ENCODE peak calls at places on chromosomes 4 and X, in nine cellular contexts. S is transverse colon, V is sigmoid colon, N is esophagus muscularis mucosa, W is K562, Y is GM12878, D is upper lobe of left lung, M is SK-N-SH, B is suprapubic skin. H is an unnamed sample.
A peak's percentile ranks its signal among the peaks of the same experiment; 100 is the strongest.

GRCh38 chr4:17580969-17581368 is 4.0 kb downstream of the LAP3 start:
- DNase-seq in N (no peak), D (no peak), S (no peak), M (no peak), Y (no peak), W (no peak), B (no peak), V (no peak), H (no peak)

GRCh38 chrX:1657367-1658082 is 42.7 kb downstream of the ASMT start:
- DNase-seq in B (no peak), Y (peak; percentile 62), S (peak; percentile 17), V (no peak), N (no peak), D (peak; percentile 25), W (no peak), M (no peak), H (no peak)

GRCh38 chr4:154332681-154333421 is 158.7 kb downstream of the DCHS2 start:
- DNase-seq in B (peak; percentile 58), W (peak; percentile 6), V (peak; percentile 74), Y (peak; percentile 11), N (no peak), D (no peak), S (peak; percentile 24), M (peak; percentile 43), H (no peak)

GRCh38 chr4:8439914-8440490 is 521 bp downstream of the ACOX3 start:
- DNase-seq in V (no peak), Y (no peak), S (peak; percentile 26), M (no peak), D (peak; percentile 48), B (no peak), N (no peak), W (peak; percentile 63), H (no peak)

GRCh38 chr4:98778206-98778605 is 119.8 kb upstream of the TSPAN5 start:
- DNase-seq in D (no peak), B (no peak), M (no peak), W (no peak), V (no peak), Y (no peak), S (no peak), N (no peak), H (no peak)

GRCh38 chr4:173189117-173189693 is 20.6 kb downstream of the GALNT7 start:
- DNase-seq in V (no peak), W (no peak), M (no peak), Y (no peak), S (no peak), B (no peak), D (no peak), N (no peak), H (no peak)

GRCh38 chrX:11381464-11381863 is 88.3 kb downstream of the AMELX start:
- DNase-seq in S (peak; percentile 17), M (peak; percentile 20), N (no peak), D (no peak), W (peak; percentile 84), V (peak; percentile 71), Y (peak; percentile 30), B (no peak), H (no peak)

GRCh38 chr4:120071192-120071795 is 4.6 kb upstream of the MAD2L1 start:
- DNase-seq in B (no peak), M (peak; percentile 24), Y (no peak), V (no peak), D (peak; percentile 43), N (no peak), W (peak; percentile 79), S (peak; percentile 30), H (no peak)

GRCh38 chr4:54152846-54153600 is 53.1 kb downstream of the GSX2 start:
- DNase-seq in N (no peak), M (no peak), Y (no peak), B (no peak), D (no peak), V (no peak), W (no peak), S (no peak), H (no peak)

GRCh38 chr4:42995343-42995944 is 102.9 kb downstream of the GRXCR1 start:
- DNase-seq in D (no peak), S (no peak), Y (no peak), V (no peak), B (no peak), M (peak; percentile 57), N (no peak), W (peak; percentile 9), H (no peak)

GRCh38 chrX:44244008-44244407 is 99.5 kb downstream of the EFHC2 start:
- DNase-seq in W (peak; percentile 33), M (peak; percentile 6), Y (no peak), D (no peak), V (no peak), N (no peak), S (no peak), B (no peak), H (no peak)

GRCh38 chrX:15436220-15436619 is 52.0 kb upstream of the VEGFD start:
- DNase-seq in N (no peak), W (no peak), Y (no peak), B (no peak), D (no peak), V (no peak), M (no peak), S (no peak), H (no peak)

GRCh38 chr4:26252349-26252748 is 68.5 kb upstream of the RBPJ start:
- DNase-seq in S (no peak), Y (peak; percentile 27), D (no peak), M (no peak), N (no peak), V (no peak), W (no peak), B (no peak), H (no peak)
- TF ChIP-seq EP300 in S (no peak), Y (no peak), D (no peak), M (no peak), N (no peak), V (no peak), W (no peak), B (no peak), H (no peak)

DNA sequence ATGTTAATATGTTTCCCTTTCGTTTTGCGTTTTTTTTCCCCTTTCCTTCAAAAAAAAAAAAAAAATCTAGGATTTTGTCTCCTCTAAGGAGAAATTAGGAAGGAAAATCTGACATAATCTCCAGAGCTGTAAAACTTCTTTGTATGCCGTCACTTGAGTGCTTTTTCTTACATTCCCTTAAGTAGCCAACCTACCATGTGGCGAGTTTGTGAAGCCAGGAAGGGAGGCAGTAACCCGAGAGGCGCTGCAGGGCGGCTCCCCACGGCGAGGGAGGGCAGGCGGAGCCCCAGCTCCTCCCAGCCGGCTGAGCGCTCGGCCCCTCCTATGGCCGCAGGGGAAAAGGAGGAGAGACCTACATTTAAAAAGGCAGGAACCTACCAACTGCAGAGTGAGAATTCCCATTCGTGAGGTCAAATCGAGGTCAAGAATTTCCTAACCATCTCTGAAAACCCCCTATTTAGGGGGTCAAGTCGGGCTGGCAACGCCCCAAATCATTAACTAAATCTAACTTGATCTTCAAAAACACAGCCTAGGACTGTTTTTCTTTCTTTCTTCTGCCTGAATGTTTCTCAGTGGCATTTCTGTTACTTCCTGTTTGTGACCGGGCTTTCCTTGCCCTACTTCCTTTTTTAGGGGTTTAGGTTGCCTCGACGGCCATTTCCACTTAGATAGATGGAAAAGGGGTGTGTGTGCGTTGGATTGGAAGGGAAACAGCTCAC is 345.1 kb upstream of the KLF3 start:
- DNase-seq in W (peak; percentile 94), M (peak; percentile 48), V (peak; percentile 96), B (peak; percentile 94), N (peak; percentile 97), S (peak; percentile 93), Y (peak; percentile 87), D (peak; percentile 94), H (peak; percentile 89)
- TF ChIP-seq POLR2AphosphoS5 in W (no peak), M (no peak), V (peak; percentile 39), B (no peak), N (peak; percentile 75), S (peak; percentile 81), Y (peak; percentile 59), D (no peak), H (peak; percentile 62)

GRCh38 chr4:122203407-122203806 is 51.3 kb downstream of the BLTP1 start:
- DNase-seq in N (no peak), S (no peak), D (no peak), M (peak; percentile 2), W (no peak), B (no peak), Y (no peak), V (no peak), H (no peak)

GRCh38 chr4:122205687-122206086 is 53.6 kb downstream of the BLTP1 start:
- DNase-seq in B (no peak), Y (no peak), V (no peak), D (no peak), S (no peak), W (peak; percentile 5), M (no peak), N (no peak), H (no peak)
- TF ChIP-seq CTCF in B (no peak), Y (no peak), V (no peak), D (no peak), S (no peak), W (no peak), M (no peak), N (no peak), H (no peak)

GRCh38 chr4:6001965-6002833 is 16.0 kb downstream of the C4orf50 start:
- DNase-seq in N (no peak), W (no peak), M (no peak), Y (no peak), D (no peak), B (peak; percentile 39), V (no peak), S (no peak), H (no peak)

GRCh38 chr4:5999830-6000365 is 18.3 kb downstream of the C4orf50 start:
- DNase-seq in S (no peak), N (no peak), V (peak; percentile 50), D (no peak), Y (no peak), B (peak; percentile 26), W (no peak), M (no peak), H (no peak)

GRCh38 chr4:5996641-5997040 is 21.6 kb downstream of the C4orf50 start:
- DNase-seq in N (no peak), B (peak; percentile 32), V (peak; percentile 44), S (no peak), W (no peak), M (no peak), D (no peak), Y (no peak), H (no peak)

GRCh38 chr4:5995901-5996623 is 22.2 kb downstream of the C4orf50 start:
- DNase-seq in D (no peak), B (peak; percentile 47), M (no peak), W (no peak), Y (no peak), S (no peak), N (no peak), V (peak; percentile 35), H (no peak)

GRCh38 chr4:5998333-5998936 is 19.8 kb downstream of the C4orf50 start:
- DNase-seq in N (no peak), M (peak; percentile 88), S (peak; percentile 41), B (peak; percentile 56), D (peak; percentile 43), V (peak; percentile 68), Y (no peak), W (peak; percentile 63), H (peak; percentile 66)
- TF ChIP-seq EP300 in N (no peak), M (no peak), S (no peak), B (no peak), D (no peak), V (no peak), Y (no peak), W (no peak), H (no peak)

H was measured in stomach.